ENCODE peak calls at places on chromosome 22, in ten cellular contexts. J, E, B, R, Y, X, Z, C, L and S are unnamed samples.

GRCh38 chr22:44574057-44574456 is 76.0 kb upstream of the RTL6 start:
- DNase-seq in C (peak), X (no peak), R (peak), L (peak), J (peak), E (peak), Y (no peak), Z (peak), B (no peak), S (no peak)

GRCh38 chr22:24810043-24810749 is 4.2 kb downstream of the SGSM1 start:
- DNase-seq in Z (peak), Y (peak), C (no peak), B (peak), R (no peak), X (no peak), J (no peak), E (no peak), L (no peak), S (peak)

GRCh38 chr22:36323182-36323854 is 64.4 kb downstream of the MYH9 start:
- DNase-seq in E (peak), B (no peak), C (no peak), Z (peak), R (no peak), L (no peak), Y (no peak), X (no peak), J (peak), S (no peak)

GRCh38 chr22:25053153-25053805 is 100.8 kb downstream of the KIAA1671 start:
- DNase-seq in X (no peak), E (no peak), B (no peak), Z (peak), J (peak), R (no peak), Y (no peak), C (no peak), L (peak), S (no peak)

GRCh38 chr22:40156001-40156516 is 21.7 kb upstream of the TNRC6B start:
- DNase-seq in Z (no peak), E (peak), X (peak), R (peak), B (no peak), C (peak), Y (no peak), J (peak), L (peak), S (no peak)

GRCh38 chr22:27962268-27963191 is 43.5 kb upstream of the PITPNB start:
- DNase-seq in Y (no peak), R (peak), C (no peak), L (no peak), B (no peak), J (peak), X (no peak), E (peak), Z (peak), S (no peak)

GRCh38 chr22:21659864-21660525 is 5.8 kb upstream of the PPIL2 start:
- DNase-seq in Y (no peak), B (no peak), L (no peak), J (no peak), E (no peak), X (no peak), C (no peak), R (no peak), Z (no peak), S (no peak)

GRCh38 chr22:47929646-47930185 is 1167.3 kb downstream of the TBC1D22A start:
- DNase-seq in B (no peak), L (no peak), C (no peak), R (no peak), E (no peak), J (no peak), X (no peak), Z (no peak), Y (no peak), S (no peak)

GRCh38 chr22:25741692-25742626 is at the start of gene MYO18B:
- DNase-seq in Y (no peak), J (no peak), C (no peak), Z (peak), L (no peak), X (no peak), R (no peak), B (no peak), E (no peak), S (no peak)

GRCh38 chr22:50530280-50530856 is 556 bp upstream of the TYMP start:
- DNase-seq in Y (no peak), L (no peak), Z (peak), B (peak), C (no peak), X (peak), E (peak), J (peak), R (peak), S (no peak)

GRCh38 chr22:29203456-29203855 is 2.2 kb upstream of the EMID1 start:
- DNase-seq in X (peak), Y (no peak), R (no peak), J (no peak), Z (no peak), E (no peak), B (no peak), C (no peak), L (no peak), S (no peak)

GRCh38 chr22:30362632-30363281 is 6.0 kb downstream of the CCDC157 start:
- DNase-seq in L (no peak), R (no peak), Z (no peak), E (no peak), C (no peak), B (no peak), J (no peak), X (no peak), Y (no peak), S (no peak)

GRCh38 chr22:38784035-38784434 is 9.9 kb downstream of the DNAL4 start:
- DNase-seq in R (no peak), Z (no peak), C (no peak), Y (no peak), B (no peak), E (no peak), L (no peak), X (no peak), J (no peak), S (no peak)

GRCh38 chr22:49153921-49154320 is 673.8 kb downstream of the BRD1 start:
- DNase-seq in Y (no peak), C (no peak), L (no peak), X (no peak), Z (no peak), R (peak), B (no peak), J (no peak), E (no peak), S (no peak)

GRCh38 chr22:24518228-24518627 is 23.1 kb downstream of the UPB1 start:
- DNase-seq in C (no peak), Z (no peak), B (no peak), Y (no peak), X (no peak), R (no peak), L (no peak), J (no peak), E (no peak), S (no peak)

GRCh38 chr22:25359601-25360261 is 140.3 kb downstream of the CRYBB2 start:
- DNase-seq in B (no peak), X (no peak), J (no peak), Z (no peak), L (no peak), E (no peak), R (peak), Y (no peak), C (no peak), S (no peak)

GRCh38 chr22:27022741-27023373 is 365.5 kb downstream of the MIAT start:
- DNase-seq in B (no peak), R (no peak), Z (no peak), Y (peak), J (no peak), E (no peak), X (no peak), L (no peak), C (no peak), S (no peak)

GRCh38 chr22:43825651-43826050 is 13.5 kb upstream of the EFCAB6 start:
- DNase-seq in B (no peak), L (no peak), E (no peak), Y (no peak), R (no peak), J (no peak), X (no peak), Z (no peak), C (no peak), S (no peak)

GRCh38 chr22:48663297-48663696 is 1164.4 kb downstream of the BRD1 start:
- DNase-seq in X (peak), Y (no peak), L (no peak), Z (no peak), J (no peak), E (no peak), R (no peak), C (no peak), B (no peak), S (no peak)

GRCh38 chr22:37161442-37161841 is 11.7 kb upstream of the IL2RB start:
- DNase-seq in J (no peak), Z (peak), C (no peak), R (no peak), E (no peak), L (no peak), X (peak), B (peak), Y (no peak), S (no peak)

GRCh38 chr22:41401781-41402648 is 20.3 kb downstream of the TEF start:
- DNase-seq in J (peak), C (peak), E (peak), R (peak), Y (peak), Z (peak), X (no peak), B (no peak), L (peak), S (no peak)

GRCh38 chr22:35892192-35892591 is 136.4 kb downstream of the RBFOX2 start:
- DNase-seq in B (no peak), R (no peak), Z (peak), Y (peak), X (no peak), C (no peak), J (peak), E (peak), L (peak), S (no peak)

GRCh38 chr22:49506010-49506400 is 321.7 kb downstream of the BRD1 start:
- DNase-seq in L (no peak), C (no peak), R (no peak), E (no peak), B (no peak), Z (no peak), X (no peak), J (no peak), Y (no peak), S (no peak)

GRCh38 chr22:39300198-39300830 is 19.1 kb downstream of the RPL3 start:
- DNase-seq in R (peak), L (no peak), C (no peak), E (no peak), Z (no peak), X (peak), Y (peak), B (no peak), J (no peak), S (no peak)

GRCh38 chr22:20514658-20515406 is 7.4 kb downstream of the MED15 start:
- DNase-seq in J (peak), B (no peak), L (peak), Y (no peak), C (peak), E (peak), Z (peak), R (no peak), X (no peak), S (no peak)

GRCh38 chr22:35921777-35922176 is 106.8 kb downstream of the RBFOX2 start:
- DNase-seq in Y (peak), Z (peak), X (peak), J (peak), E (peak), R (peak), B (peak), L (peak), C (peak), S (peak)

GRCh38 chr22:46780453-46780852 is 18.0 kb downstream of the TBC1D22A start:
- DNase-seq in B (no peak), J (no peak), E (no peak), Z (no peak), R (no peak), X (no peak), Y (no peak), L (no peak), C (no peak), S (no peak)

GRCh38 chr22:41197808-41198585 is 7.1 kb upstream of the L3MBTL2 start:
- DNase-seq in Z (no peak), B (peak), E (no peak), J (peak), L (no peak), Y (no peak), X (no peak), C (no peak), R (no peak), S (peak)

GRCh38 chr22:19543970-19544708 is 19.9 kb upstream of the CLDN5 start:
- DNase-seq in J (no peak), X (no peak), R (peak), Y (no peak), B (no peak), C (no peak), E (no peak), Z (no peak), L (no peak), S (no peak)

GRCh38 chr22:27476729-27477128 is 324.8 kb downstream of the MN1 start:
- DNase-seq in L (peak), X (no peak), B (no peak), Y (no peak), J (peak), Z (peak), E (peak), R (no peak), C (peak), S (no peak)